ENCODE peak calls at places on chromosomes 2 and 18, in seven cellular contexts. One of them, this sample, is unnamed.

GRCh38 chr18:31516432-31516831 is 18.5 kb downstream of the DSG2 start:
- DNase-seq in neuronal stem cell: no peak
- DNase-seq in trophoblast cell: no peak
- DNase-seq in upper lobe of right lung: no peak
- DNase-seq in GM23248: no peak
- DNase-seq in body of pancreas: no peak
- DNase-seq in CD4-positive, alpha-beta memory T cell: no peak
- DNase-seq in this sample: no peak

GRCh38 chr2:46648141-46648742 is 168.9 kb downstream of the TMEM247 start:
- DNase-seq in neuronal stem cell: no peak
- DNase-seq in trophoblast cell: peak; percentile 58
- DNase-seq in upper lobe of right lung: no peak
- DNase-seq in GM23248: peak; percentile 81
- DNase-seq in body of pancreas: no peak
- DNase-seq in CD4-positive, alpha-beta memory T cell: no peak
- DNase-seq in this sample: no peak

GRCh38 chr18:48959921-48960920 is 9.5 kb upstream of the SMAD7 start:
- DNase-seq in neuronal stem cell: no peak
- DNase-seq in trophoblast cell: no peak
- DNase-seq in upper lobe of right lung: no peak
- DNase-seq in GM23248: peak; percentile 68
- DNase-seq in body of pancreas: no peak
- DNase-seq in CD4-positive, alpha-beta memory T cell: no peak
- DNase-seq in this sample: no peak

GRCh38 chr18:52392160-52392559 is 52.2 kb downstream of the DCC start:
- DNase-seq in neuronal stem cell: no peak
- DNase-seq in trophoblast cell: no peak
- DNase-seq in upper lobe of right lung: no peak
- DNase-seq in GM23248: no peak
- DNase-seq in body of pancreas: no peak
- DNase-seq in CD4-positive, alpha-beta memory T cell: no peak
- DNase-seq in this sample: no peak

GRCh38 chr2:152623076-152623740 is 94.1 kb downstream of the PRPF40A start:
- DNase-seq in neuronal stem cell: no peak
- DNase-seq in trophoblast cell: peak; percentile 15
- DNase-seq in upper lobe of right lung: no peak
- DNase-seq in GM23248: no peak
- DNase-seq in body of pancreas: no peak
- DNase-seq in CD4-positive, alpha-beta memory T cell: no peak
- DNase-seq in this sample: no peak

GRCh38 chr2:23055251-23055650 is 329.7 kb upstream of the KLHL29 start:
- DNase-seq in neuronal stem cell: no peak
- DNase-seq in trophoblast cell: no peak
- DNase-seq in upper lobe of right lung: no peak
- DNase-seq in GM23248: no peak
- DNase-seq in body of pancreas: no peak
- DNase-seq in CD4-positive, alpha-beta memory T cell: no peak
- DNase-seq in this sample: no peak

GRCh38 chr2:147382322-147382948 is 462.4 kb upstream of the ACVR2A start:
- DNase-seq in neuronal stem cell: no peak
- DNase-seq in trophoblast cell: no peak
- DNase-seq in upper lobe of right lung: no peak
- DNase-seq in GM23248: no peak
- DNase-seq in body of pancreas: peak; percentile 15
- DNase-seq in CD4-positive, alpha-beta memory T cell: no peak
- DNase-seq in this sample: no peak

GRCh38 chr2:65021709-65022108 is 32.5 kb downstream of the SLC1A4 start:
- DNase-seq in neuronal stem cell: no peak
- DNase-seq in trophoblast cell: no peak
- DNase-seq in upper lobe of right lung: no peak
- DNase-seq in GM23248: no peak
- DNase-seq in body of pancreas: no peak
- DNase-seq in CD4-positive, alpha-beta memory T cell: no peak
- DNase-seq in this sample: no peak

GRCh38 chr2:182506606-182507005 is 79.8 kb upstream of the PDE1A start:
- DNase-seq in neuronal stem cell: no peak
- DNase-seq in trophoblast cell: no peak
- DNase-seq in upper lobe of right lung: no peak
- DNase-seq in GM23248: peak; percentile 67
- DNase-seq in body of pancreas: no peak
- DNase-seq in CD4-positive, alpha-beta memory T cell: no peak
- DNase-seq in this sample: no peak

GRCh38 chr2:120797421-120798289 is 62.0 kb downstream of the GLI2 start:
- DNase-seq in neuronal stem cell: no peak
- DNase-seq in trophoblast cell: no peak
- DNase-seq in upper lobe of right lung: no peak
- DNase-seq in GM23248: peak; percentile 47
- DNase-seq in body of pancreas: no peak
- DNase-seq in CD4-positive, alpha-beta memory T cell: no peak
- DNase-seq in this sample: no peak

GRCh38 chr2:3493610-3493997 is 25.7 kb downstream of the ADI1 start:
- DNase-seq in neuronal stem cell: peak; percentile 15
- DNase-seq in trophoblast cell: no peak
- DNase-seq in upper lobe of right lung: peak; percentile 48
- DNase-seq in GM23248: no peak
- DNase-seq in body of pancreas: no peak
- DNase-seq in CD4-positive, alpha-beta memory T cell: no peak
- DNase-seq in this sample: no peak

GRCh38 chr2:224520064-224520463 is 65.1 kb downstream of the CUL3 start:
- DNase-seq in neuronal stem cell: no peak
- DNase-seq in trophoblast cell: no peak
- DNase-seq in upper lobe of right lung: no peak
- DNase-seq in GM23248: peak; percentile 76
- DNase-seq in body of pancreas: no peak
- DNase-seq in CD4-positive, alpha-beta memory T cell: peak; percentile 41
- DNase-seq in this sample: no peak

GRCh38 chr2:217993817-217994459 is 8.9 kb downstream of the TNS1 start:
- DNase-seq in neuronal stem cell: peak; percentile 59
- DNase-seq in trophoblast cell: no peak
- DNase-seq in upper lobe of right lung: peak; percentile 83
- DNase-seq in GM23248: peak; percentile 72
- DNase-seq in body of pancreas: peak; percentile 83
- DNase-seq in CD4-positive, alpha-beta memory T cell: no peak
- DNase-seq in this sample: no peak

GRCh38 chr2:110858993-110859770 is 126.8 kb downstream of the ACOXL start:
- DNase-seq in neuronal stem cell: no peak
- DNase-seq in trophoblast cell: no peak
- DNase-seq in upper lobe of right lung: no peak
- DNase-seq in GM23248: no peak
- DNase-seq in body of pancreas: no peak
- DNase-seq in CD4-positive, alpha-beta memory T cell: no peak
- DNase-seq in this sample: no peak

GRCh38 chr2:172438064-172438421 is 10.7 kb downstream of the ITGA6 start:
- DNase-seq in neuronal stem cell: no peak
- DNase-seq in trophoblast cell: peak; percentile 40
- DNase-seq in upper lobe of right lung: no peak
- DNase-seq in GM23248: peak; percentile 40
- DNase-seq in body of pancreas: no peak
- DNase-seq in CD4-positive, alpha-beta memory T cell: peak; percentile 79
- DNase-seq in this sample: no peak

GRCh38 chr2:172439509-172439860 is 12.1 kb downstream of the ITGA6 start:
- DNase-seq in neuronal stem cell: no peak
- DNase-seq in trophoblast cell: no peak
- DNase-seq in upper lobe of right lung: no peak
- DNase-seq in GM23248: no peak
- DNase-seq in body of pancreas: no peak
- DNase-seq in CD4-positive, alpha-beta memory T cell: no peak
- DNase-seq in this sample: no peak

GRCh38 chr2:172438741-172439508 is 11.5 kb downstream of the ITGA6 start:
- DNase-seq in neuronal stem cell: no peak
- DNase-seq in trophoblast cell: no peak
- DNase-seq in upper lobe of right lung: no peak
- DNase-seq in GM23248: peak; percentile 70
- DNase-seq in body of pancreas: no peak
- DNase-seq in CD4-positive, alpha-beta memory T cell: no peak
- DNase-seq in this sample: no peak

GRCh38 chr2:172436889-172437288 is 9.5 kb downstream of the ITGA6 start:
- DNase-seq in neuronal stem cell: no peak
- DNase-seq in trophoblast cell: peak; percentile 44
- DNase-seq in upper lobe of right lung: no peak
- DNase-seq in GM23248: no peak
- DNase-seq in body of pancreas: no peak
- DNase-seq in CD4-positive, alpha-beta memory T cell: no peak
- DNase-seq in this sample: no peak

DNA sequence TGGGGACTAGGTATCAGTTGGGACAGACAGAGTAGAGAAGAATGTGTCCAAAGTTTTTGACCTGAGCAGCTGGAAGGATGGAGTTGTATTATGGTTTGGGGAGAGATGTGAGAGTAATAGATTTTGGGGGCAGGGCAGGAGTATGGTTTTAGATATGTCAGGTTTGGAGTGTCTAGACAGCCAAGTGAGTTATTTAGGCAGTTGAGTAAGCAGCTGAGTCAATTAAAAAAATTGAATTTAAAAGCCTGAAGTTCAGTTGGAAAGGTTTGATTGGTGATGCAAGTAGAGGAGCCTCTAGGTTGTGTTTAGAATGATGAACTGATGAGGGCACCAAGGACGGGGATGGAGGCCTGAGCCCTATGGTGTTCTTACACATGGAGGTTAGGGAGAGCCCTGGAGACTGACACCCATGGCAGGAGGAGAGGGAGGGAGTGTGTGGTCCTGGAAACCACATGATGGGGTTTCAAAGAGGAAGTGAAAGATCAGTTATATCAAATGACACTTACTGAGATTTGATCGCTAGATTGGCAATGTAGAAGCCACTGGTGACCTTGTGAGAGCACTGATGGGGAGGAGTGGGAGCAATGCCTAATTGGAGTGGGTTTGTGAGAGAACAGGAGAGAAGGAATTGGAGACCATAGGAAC is 10.2 kb downstream of the ITGA6 start:
- DNase-seq in neuronal stem cell: no peak
- DNase-seq in trophoblast cell: no peak
- DNase-seq in upper lobe of right lung: no peak
- DNase-seq in GM23248: no peak
- DNase-seq in body of pancreas: no peak
- DNase-seq in CD4-positive, alpha-beta memory T cell: peak; percentile 62
- DNase-seq in this sample: no peak
- H3K4me1 ChIP-seq in neuronal stem cell: peaks cover 12% of the 10 kb centered on the region
- H3K4me1 ChIP-seq in trophoblast cell: no peaks in the 10 kb centered on the region
- H3K4me1 ChIP-seq in upper lobe of right lung: peaks cover 62% of the 10 kb centered on the region
- H3K4me1 ChIP-seq in GM23248: peaks cover 43% of the 10 kb centered on the region
- H3K4me1 ChIP-seq in body of pancreas: peaks cover 95% of the 10 kb centered on the region
- H3K4me1 ChIP-seq in CD4-positive, alpha-beta memory T cell: peaks cover 100% of the 10 kb centered on the region
- H3K4me1 ChIP-seq in this sample: peaks cover 4% of the 10 kb centered on the region

GRCh38 chr2:69298862-69299261 is 88.2 kb downstream of the GFPT1 start:
- DNase-seq in neuronal stem cell: no peak
- DNase-seq in trophoblast cell: no peak
- DNase-seq in upper lobe of right lung: no peak
- DNase-seq in GM23248: peak; percentile 91
- DNase-seq in body of pancreas: no peak
- DNase-seq in CD4-positive, alpha-beta memory T cell: no peak
- DNase-seq in this sample: no peak

GRCh38 chr2:69299772-69300516 is 87.1 kb downstream of the GFPT1 start:
- DNase-seq in neuronal stem cell: no peak
- DNase-seq in trophoblast cell: no peak
- DNase-seq in upper lobe of right lung: no peak
- DNase-seq in GM23248: no peak
- DNase-seq in body of pancreas: no peak
- DNase-seq in CD4-positive, alpha-beta memory T cell: no peak
- DNase-seq in this sample: no peak

GRCh38 chr2:69297216-69297615 is 89.8 kb downstream of the GFPT1 start:
- DNase-seq in neuronal stem cell: no peak
- DNase-seq in trophoblast cell: no peak
- DNase-seq in upper lobe of right lung: no peak
- DNase-seq in GM23248: peak; percentile 22
- DNase-seq in body of pancreas: no peak
- DNase-seq in CD4-positive, alpha-beta memory T cell: no peak
- DNase-seq in this sample: no peak

GRCh38 chr2:69298261-69298660 is 88.8 kb downstream of the GFPT1 start:
- DNase-seq in neuronal stem cell: no peak
- DNase-seq in trophoblast cell: no peak
- DNase-seq in upper lobe of right lung: no peak
- DNase-seq in GM23248: peak; percentile 98
- DNase-seq in body of pancreas: no peak
- DNase-seq in CD4-positive, alpha-beta memory T cell: no peak
- DNase-seq in this sample: no peak

DNA sequence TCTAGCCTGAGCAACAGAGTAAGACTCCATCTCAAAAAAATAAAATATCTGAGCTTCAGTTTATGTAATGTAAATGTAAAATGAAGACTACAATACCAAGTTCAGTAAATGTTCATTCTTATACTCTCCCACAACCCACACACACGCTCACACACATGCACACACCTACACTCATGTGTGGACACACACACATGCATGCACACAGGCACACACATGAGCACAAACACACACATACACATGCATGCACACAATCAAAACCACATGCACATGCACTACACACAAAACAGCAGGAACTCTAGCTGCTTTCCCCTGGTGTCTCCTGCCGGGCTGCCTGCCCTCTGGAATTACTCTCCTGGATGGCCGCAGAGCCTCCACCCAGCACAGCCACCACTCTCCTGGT is 90.6 kb downstream of the GFPT1 start:
- DNase-seq in neuronal stem cell: no peak
- DNase-seq in trophoblast cell: no peak
- DNase-seq in upper lobe of right lung: no peak
- DNase-seq in GM23248: no peak
- DNase-seq in body of pancreas: no peak
- DNase-seq in CD4-positive, alpha-beta memory T cell: no peak
- DNase-seq in this sample: no peak
- H3K27ac ChIP-seq in neuronal stem cell: no peak overlapping the region
- H3K27ac ChIP-seq in trophoblast cell: no peak overlapping the region
- H3K27ac ChIP-seq in upper lobe of right lung: no peak overlapping the region
- H3K27ac ChIP-seq in GM23248: no peak overlapping the region
- H3K27ac ChIP-seq in body of pancreas: no peak overlapping the region
- H3K27ac ChIP-seq in CD4-positive, alpha-beta memory T cell: no peak overlapping the region
- H3K27ac ChIP-seq in this sample: no peak overlapping the region

GRCh38 chr18:10252952-10253680 is 201.3 kb upstream of the APCDD1 start:
- DNase-seq in neuronal stem cell: no peak
- DNase-seq in trophoblast cell: no peak
- DNase-seq in upper lobe of right lung: no peak
- DNase-seq in GM23248: no peak
- DNase-seq in body of pancreas: no peak
- DNase-seq in CD4-positive, alpha-beta memory T cell: no peak
- DNase-seq in this sample: no peak
- H3K4me1 ChIP-seq in neuronal stem cell: no peaks in the 10 kb centered on the region
- H3K4me1 ChIP-seq in trophoblast cell: no peaks in the 10 kb centered on the region
- H3K4me1 ChIP-seq in upper lobe of right lung: no peaks in the 10 kb centered on the region
- H3K4me1 ChIP-seq in GM23248: no peaks in the 10 kb centered on the region
- H3K4me1 ChIP-seq in body of pancreas: peaks cover 33% of the 10 kb centered on the region
- H3K4me1 ChIP-seq in CD4-positive, alpha-beta memory T cell: no peaks in the 10 kb centered on the region
- H3K4me1 ChIP-seq in this sample: no peaks in the 10 kb centered on the region

DNA sequence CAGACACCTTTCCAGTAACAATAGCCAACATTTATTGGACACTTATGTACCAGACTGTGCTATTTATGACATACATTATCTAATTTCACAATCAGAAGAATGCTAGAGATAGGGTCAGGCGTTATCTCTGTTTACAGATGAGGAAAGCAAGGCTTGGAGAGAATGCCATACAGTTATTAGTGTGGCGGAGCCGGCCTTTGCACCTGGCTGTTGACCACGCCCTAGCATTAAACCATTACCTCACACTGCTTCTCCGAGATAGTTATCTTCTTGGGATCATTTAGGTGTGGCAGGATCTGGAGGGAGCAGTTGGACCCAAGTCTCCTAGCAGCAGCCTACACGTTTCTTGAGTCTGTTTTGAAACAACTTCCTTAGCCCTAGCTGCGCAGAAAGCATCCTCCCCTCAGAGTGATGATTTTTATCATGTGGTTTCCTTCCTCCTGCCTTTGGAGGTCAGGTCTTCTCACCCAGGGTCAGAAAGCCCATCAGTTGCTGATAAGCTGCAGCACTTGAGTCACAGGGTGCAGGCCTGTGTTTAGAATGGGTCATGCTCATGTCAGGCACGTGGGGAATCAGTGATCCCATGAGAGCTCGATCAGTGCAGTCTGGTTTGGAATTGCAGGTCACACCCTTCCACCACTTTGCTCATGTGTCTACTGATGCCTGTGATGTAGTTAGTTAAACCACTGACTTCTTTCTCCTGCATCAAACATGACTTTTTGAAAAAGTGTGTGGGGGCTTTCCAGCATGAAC is 118.2 kb downstream of the SPTBN1 start:
- DNase-seq in neuronal stem cell: no peak
- DNase-seq in trophoblast cell: peak; percentile 93
- DNase-seq in upper lobe of right lung: no peak
- DNase-seq in GM23248: peak; percentile 49
- DNase-seq in body of pancreas: no peak
- DNase-seq in CD4-positive, alpha-beta memory T cell: peak; percentile 98
- DNase-seq in this sample: no peak
- H3K27ac ChIP-seq in neuronal stem cell: no peak overlapping the region
- H3K27ac ChIP-seq in trophoblast cell: no peak overlapping the region
- H3K27ac ChIP-seq in upper lobe of right lung: peak overlapping the region; percentile 43
- H3K27ac ChIP-seq in GM23248: peak overlapping the region; percentile 95
- H3K27ac ChIP-seq in body of pancreas: peak overlapping the region; percentile 91
- H3K27ac ChIP-seq in CD4-positive, alpha-beta memory T cell: peak overlapping the region; percentile 94
- H3K27ac ChIP-seq in this sample: peak overlapping the region; percentile 74

This sample was measured in thoracic aorta.